ENCODE peak calls at places on chromosomes 12 and 14, in six cellular contexts. L is central memory CD4-positive, alpha-beta T cell; R is AG09319; J is IMR-90; P is heart right ventricle; E is EL. D is an unnamed sample.
A peak's percentile ranks its signal among the peaks of the same experiment; 100 is the strongest.

GRCh38 chr14:24398943-24399801 is at the start of gene NYNRIN:
- DNase-seq in L (peak; percentile 9), R (no peak), J (peak; percentile 12), P (no peak), E (peak; percentile 53), D (peak; percentile 49)

GRCh38 chr14:56816575-56817391 is 6.5 kb upstream of the OTX2 start:
- DNase-seq in L (no peak), R (no peak), J (no peak), P (no peak), E (no peak), D (no peak)

GRCh38 chr12:24996102-24996797 is 47.3 kb upstream of the BCAT1 start:
- DNase-seq in L (no peak), R (no peak), J (no peak), P (no peak), E (no peak), D (no peak)

GRCh38 chr12:22627351-22627750 is 2.4 kb downstream of the ETNK1 start:
- DNase-seq in L (no peak), R (no peak), J (no peak), P (no peak), E (no peak), D (no peak)

GRCh38 chr12:32895688-32896437 is 714 bp downstream of the PKP2 start:
- DNase-seq in L (no peak), R (no peak), J (no peak), P (peak; percentile 16), E (no peak), D (peak; percentile 34)

GRCh38 chr14:90630407-90630806 is 185.8 kb downstream of the TTC7B start:
- DNase-seq in L (no peak), R (no peak), J (no peak), P (no peak), E (no peak), D (no peak)

GRCh38 chr12:64678835-64679234 is 68.5 kb downstream of the RASSF3 start:
- DNase-seq in L (no peak), R (no peak), J (no peak), P (no peak), E (no peak), D (no peak)

GRCh38 chr14:98685725-98686124 is 586.3 kb downstream of the BCL11B start:
- DNase-seq in L (no peak), R (no peak), J (no peak), P (no peak), E (no peak), D (no peak)

GRCh38 chr12:93773122-93773871 is 96.1 kb downstream of the CRADD start:
- DNase-seq in L (peak; percentile 38), R (no peak), J (peak; percentile 34), P (no peak), E (peak; percentile 49), D (no peak)

GRCh38 chr12:101612162-101612916 is 17.6 kb downstream of the MYBPC1 start:
- DNase-seq in L (no peak), R (no peak), J (no peak), P (no peak), E (no peak), D (no peak)

GRCh38 chr12:52308807-52309425 is 12.3 kb downstream of the KRT83 start:
- DNase-seq in L (no peak), R (no peak), J (no peak), P (no peak), E (no peak), D (no peak)

GRCh38 chr14:74843653-74844052 is 32.3 kb downstream of the PROX2 start:
- DNase-seq in L (no peak), R (no peak), J (peak; percentile 54), P (no peak), E (peak; percentile 73), D (no peak)

GRCh38 chr14:20460458-20461229 is 590 bp downstream of the PIP4P1 start:
- DNase-seq in L (peak; percentile 76), R (no peak), J (no peak), P (peak; percentile 16), E (no peak), D (peak; percentile 59)

GRCh38 chr14:24259282-24260025 is 3.5 kb downstream of the TGM1 start:
- DNase-seq in L (no peak), R (peak; percentile 7), J (no peak), P (no peak), E (peak; percentile 75), D (no peak)

GRCh38 chr12:2693980-2694379 is 100.8 kb upstream of the FKBP4 start:
- DNase-seq in L (no peak), R (no peak), J (no peak), P (no peak), E (no peak), D (no peak)

D was measured in progenitor cell of endocrine pancreas.